ENCODE peak calls at places on chromosomes 2 and 18, in nine cellular contexts. J, W, G, H, A, B, K, Z and V are unnamed samples.

GRCh38 chr2:222208010-222208690 is 90.6 kb downstream of the PAX3 start:
- DNase-seq in J (no peak), W (peak; percentile 37), G (no peak), H (peak; percentile 9), A (no peak), B (no peak), K (no peak), Z (no peak), V (no peak)

GRCh38 chr2:186611526-186611925 is 21.7 kb downstream of the ITGAV start:
- DNase-seq in J (no peak), W (no peak), G (no peak), H (no peak), A (peak; percentile 38), B (no peak), K (no peak), Z (no peak), V (no peak)

GRCh38 chr2:239673641-239674040 is 272.8 kb upstream of the HDAC4 start:
- DNase-seq in J (no peak), W (no peak), G (no peak), H (no peak), A (no peak), B (no peak), K (no peak), Z (no peak), V (no peak)

GRCh38 chr2:180776924-180777323 is 203.5 kb upstream of the UBE2E3 start:
- DNase-seq in J (no peak), W (peak; percentile 39), G (no peak), H (no peak), A (no peak), B (no peak), K (no peak), Z (no peak), V (peak; percentile 5)

GRCh38 chr18:68316636-68317035 is 398.3 kb downstream of the TMX3 start:
- DNase-seq in J (no peak), W (peak; percentile 40), G (peak; percentile 51), H (no peak), A (no peak), B (no peak), K (no peak), Z (no peak), V (no peak)

GRCh38 chr18:5311273-5312009 is 15.9 kb upstream of the ZBTB14 start:
- DNase-seq in J (no peak), W (no peak), G (peak; percentile 72), H (no peak), A (no peak), B (no peak), K (no peak), Z (no peak), V (no peak)

GRCh38 chr2:38155-38554 is 8.2 kb downstream of the FAM110C start:
- DNase-seq in J (no peak), W (no peak), G (no peak), H (no peak), A (no peak), B (no peak), K (no peak), Z (no peak), V (no peak)

GRCh38 chr2:85853499-85854165 is 35.2 kb downstream of the ST3GAL5 start:
- DNase-seq in J (no peak), W (no peak), G (no peak), H (no peak), A (no peak), B (no peak), K (peak; percentile 52), Z (peak; percentile 67), V (no peak)

GRCh38 chr2:112048236-112048592 is 6.9 kb upstream of the TMEM87B start:
- DNase-seq in J (no peak), W (no peak), G (no peak), H (no peak), A (no peak), B (no peak), K (no peak), Z (no peak), V (no peak)

GRCh38 chr2:157836531-157836930 is 39.6 kb downstream of the ACVR1 start:
- DNase-seq in J (no peak), W (no peak), G (no peak), H (no peak), A (no peak), B (no peak), K (no peak), Z (no peak), V (no peak)

GRCh38 chr2:158999458-158999857 is 31.0 kb downstream of the TANC1 start:
- DNase-seq in J (no peak), W (peak; percentile 66), G (peak; percentile 67), H (no peak), A (peak; percentile 38), B (no peak), K (no peak), Z (no peak), V (no peak)

GRCh38 chr2:98601532-98602132 is 6.7 kb downstream of the COA5 start:
- DNase-seq in J (no peak), W (peak; percentile 46), G (peak; percentile 56), H (peak; percentile 41), A (peak; percentile 52), B (no peak), K (peak; percentile 8), Z (no peak), V (peak; percentile 31)